ENCODE peak calls at places on chromosomes 4 and X, in ten cellular contexts. A is left ventricle myocardium superior, Q is ovary, G is EH, F is Ammon's horn, I is IMR-90, H is colonic mucosa, R is A549, D is SW 1271, J is iPS DF 19.7. Z is an unnamed sample.

GRCh38 chr4:121842862-121843261 is 19.2 kb upstream of the CCNA2 start:
- DNase-seq in H (no peak), F (no peak), A (no peak), Q (no peak), G (peak), I (no peak), D (no peak), R (no peak), J (no peak), Z (no peak)

GRCh38 chr4:22637306-22637705 is 55.4 kb upstream of the GBA3 start:
- DNase-seq in A (no peak), J (no peak), G (no peak), D (no peak), F (no peak), Q (no peak), H (no peak), R (no peak), I (no peak), Z (no peak)

GRCh38 chrX:14913241-14913640 is 40.0 kb downstream of the MOSPD2 start:
- DNase-seq in A (no peak), G (no peak), H (no peak), F (no peak), R (no peak), D (no peak), J (no peak), I (peak), Q (no peak), Z (no peak)

GRCh38 chr4:28548549-28548948 is 1687.9 kb downstream of the STIM2 start:
- DNase-seq in G (no peak), F (no peak), R (no peak), I (no peak), D (no peak), Q (no peak), J (peak), A (no peak), H (no peak), Z (no peak)

GRCh38 chrX:67779099-67779498 is 235.3 kb downstream of the AR start:
- DNase-seq in A (no peak), D (no peak), Q (no peak), I (no peak), G (no peak), F (no peak), H (no peak), J (no peak), R (no peak), Z (no peak)

GRCh38 chr4:76640252-76640925 is 205.4 kb downstream of the SHROOM3 start:
- DNase-seq in G (no peak), R (no peak), A (no peak), F (peak), H (no peak), D (no peak), J (no peak), Q (no peak), I (no peak), Z (no peak)

GRCh38 chr4:24928708-24929107 is 15.9 kb upstream of the CCDC149 start:
- DNase-seq in F (no peak), J (no peak), D (no peak), Q (no peak), H (no peak), G (no peak), R (no peak), A (no peak), I (no peak), Z (no peak)

GRCh38 chr4:152041304-152041703 is 280.5 kb upstream of the GATB start:
- DNase-seq in A (no peak), G (no peak), D (no peak), R (no peak), F (no peak), I (no peak), Q (no peak), H (no peak), J (no peak), Z (no peak)

GRCh38 chrX:52577464-52578173 is 60.8 kb upstream of the XAGE1B start:
- DNase-seq in G (no peak), H (peak), R (no peak), I (no peak), A (no peak), D (no peak), F (no peak), J (no peak), Q (no peak), Z (no peak)

GRCh38 chr4:131499139-131499873 is 1649.8 kb upstream of the PCDH10 start:
- DNase-seq in F (peak), R (peak), Q (no peak), G (no peak), J (no peak), I (peak), D (no peak), H (no peak), A (no peak), Z (no peak)

GRCh38 chr4:90769251-90769650 is 642.1 kb downstream of the CCSER1 start:
- DNase-seq in I (no peak), A (no peak), G (no peak), Q (no peak), J (no peak), D (no peak), H (no peak), F (no peak), R (no peak), Z (no peak)

GRCh38 chr4:87975466-87975865 is at the start of gene SPP1:
- DNase-seq in H (no peak), R (peak), A (no peak), G (peak), D (no peak), J (no peak), F (peak), Q (no peak), I (peak), Z (peak)

GRCh38 chr4:173243321-173243720 is 74.7 kb downstream of the GALNT7 start:
- DNase-seq in H (no peak), I (peak), R (peak), F (no peak), D (no peak), Q (no peak), G (peak), A (no peak), J (no peak), Z (no peak)